ENCODE peak calls at places on chromosomes 5 and 9, in five cellular contexts. V, B, F, C and D are unnamed samples.

GRCh38 chr9:121574771-121575519 is 75.3 kb upstream of the GGTA1 start:
- DNase-seq in B (no peak), F (no peak), C (no peak), V (no peak), D (no peak)

GRCh38 chr5:6721442-6721841 is 8.2 kb downstream of the TENT4A start:
- DNase-seq in B (no peak), V (no peak), C (no peak), F (no peak), D (no peak)

GRCh38 chr9:137028281-137029057 is 432 bp upstream of the ABCA2 start:
- DNase-seq in B (peak; percentile 30), C (peak; percentile 95), V (peak; percentile 58), F (no peak), D (no peak)

GRCh38 chr5:8831251-8831650 is 714.6 kb downstream of the SEMA5A start:
- DNase-seq in C (no peak), B (no peak), F (no peak), V (no peak), D (no peak)

GRCh38 chr5:14134086-14134485 is 9.1 kb upstream of the TRIO start:
- DNase-seq in F (no peak), C (no peak), V (no peak), B (no peak), D (no peak)

GRCh38 chr5:112691758-112692157 is 45.9 kb upstream of the APC start:
- DNase-seq in F (peak; percentile 59), V (no peak), C (peak; percentile 22), B (peak; percentile 64), D (no peak)

GRCh38 chr5:162685302-162685701 is 617.7 kb downstream of the GABRG2 start:
- DNase-seq in B (no peak), V (no peak), C (no peak), F (no peak), D (no peak)

GRCh38 chr5:144183254-144183889 is 12.7 kb downstream of the KCTD16 start:
- DNase-seq in C (peak; percentile 17), F (peak; percentile 66), V (no peak), B (peak; percentile 54), D (peak; percentile 28)

GRCh38 chr9:130119521-130120206 is 52.5 kb upstream of the NCS1 start:
- DNase-seq in C (no peak), B (no peak), V (no peak), F (no peak), D (no peak)

GRCh38 chr9:70043689-70044449 is at the start of gene MAMDC2:
- DNase-seq in V (no peak), F (peak; percentile 33), C (peak; percentile 78), B (peak; percentile 46), D (no peak)

GRCh38 chr5:22473865-22474264 is 379.3 kb downstream of the CDH12 start:
- DNase-seq in F (peak; percentile 34), B (no peak), C (no peak), V (no peak), D (peak; percentile 14)

GRCh38 chr9:121636411-121636865 is 15.0 kb upstream of the DAB2IP start:
- DNase-seq in B (peak; percentile 50), C (no peak), F (peak; percentile 23), V (peak; percentile 9), D (peak; percentile 54)

GRCh38 chr5:133992429-133993151 is 12.2 kb downstream of the VDAC1 start:
- DNase-seq in C (no peak), B (no peak), V (no peak), F (no peak), D (no peak)

GRCh38 chr5:73591102-73591695 is 25.7 kb downstream of the UTP15 start:
- DNase-seq in F (peak; percentile 93), B (peak; percentile 91), V (peak; percentile 82), C (peak; percentile 73), D (peak; percentile 84)

GRCh38 chr5:114362197-114362976 is 517 bp downstream of the KCNN2 start:
- DNase-seq in C (peak; percentile 88), F (peak; percentile 46), B (no peak), V (no peak), D (peak; percentile 13)

GRCh38 chr9:80496901-80497565 is 925.3 kb downstream of the TLE4 start:
- DNase-seq in V (no peak), C (no peak), F (no peak), B (no peak), D (no peak)

GRCh38 chr5:4640793-4641192 is 499.3 kb upstream of the ADAMTS16 start:
- DNase-seq in B (no peak), C (peak; percentile 46), F (no peak), V (no peak), D (no peak)

GRCh38 chr5:16922430-16922829 is 13.7 kb downstream of the MYO10 start:
- DNase-seq in V (no peak), C (no peak), F (no peak), B (no peak), D (no peak)

GRCh38 chr5:34517249-34517648 is 138.9 kb upstream of the RAI14 start:
- DNase-seq in V (no peak), B (peak; percentile 27), F (peak; percentile 80), C (no peak), D (no peak)

GRCh38 chr5:10825897-10826644 is 65.0 kb upstream of the DAP start:
- DNase-seq in B (no peak), V (no peak), C (no peak), F (no peak), D (no peak)

GRCh38 chr5:173629628-173630027 is 13.2 kb upstream of the BOD1 start:
- DNase-seq in V (no peak), C (peak; percentile 56), F (no peak), B (no peak), D (no peak)

GRCh38 chr9:138038244-138038671 is 160.7 kb downstream of the CACNA1B start:
- DNase-seq in C (no peak), B (no peak), V (no peak), F (no peak), D (no peak)

GRCh38 chr9:33211695-33212393 is 28.1 kb upstream of the SPINK4 start:
- DNase-seq in F (peak; percentile 58), B (peak; percentile 60), V (no peak), C (peak; percentile 51), D (peak; percentile 61)

GRCh38 chr5:43627028-43627427 is 24.0 kb downstream of the NNT start:
- DNase-seq in F (peak; percentile 79), V (no peak), B (peak; percentile 77), C (peak; percentile 71), D (peak; percentile 42)

GRCh38 chr5:140358738-140359310 is 1.2 kb upstream of the SLC4A9 start:
- DNase-seq in V (no peak), C (peak; percentile 87), F (peak; percentile 42), B (peak; percentile 58), D (peak; percentile 74)

GRCh38 chr5:74155501-74155900 is 485.0 kb downstream of the ENC1 start:
- DNase-seq in B (no peak), V (no peak), C (no peak), F (no peak), D (no peak)

DNA sequence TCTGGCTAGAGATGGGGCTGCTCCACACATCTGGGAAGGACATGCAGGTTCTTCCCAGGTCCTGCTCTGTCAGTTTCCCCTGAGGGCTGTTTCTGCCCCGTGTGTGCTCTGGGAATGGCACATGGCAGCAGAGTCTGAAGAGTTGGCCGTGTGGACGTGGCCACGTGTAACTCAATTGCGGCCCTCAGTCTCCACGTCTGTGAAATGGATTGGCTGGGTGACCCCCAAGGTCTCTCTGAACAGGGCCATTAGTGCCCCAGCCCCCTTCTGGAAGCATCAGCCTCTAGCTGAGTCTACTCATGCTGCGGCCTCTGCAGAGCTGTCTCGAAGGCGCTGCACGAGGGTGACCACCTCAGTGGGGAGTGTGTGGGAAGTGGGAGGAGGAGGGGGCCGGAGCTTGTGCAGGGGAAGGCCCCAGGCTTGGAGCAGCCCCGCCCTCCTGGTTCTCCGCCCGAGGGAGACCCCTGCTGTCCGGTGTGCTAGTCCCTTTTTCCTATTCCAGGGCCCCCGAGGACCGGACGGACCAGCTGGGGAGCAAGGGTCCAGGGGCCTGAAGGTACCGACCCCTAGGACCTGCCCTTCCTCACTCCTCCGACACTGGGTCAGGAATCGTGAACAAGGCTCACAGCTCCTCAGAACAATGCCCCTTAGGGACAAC is 58.9 kb upstream of the ORM1 start:
- DNase-seq in V (no peak), C (peak; percentile 79), F (no peak), B (no peak), D (no peak)
- TF ChIP-seq CTCF in V (no peak), C (peak; percentile 57), F (peak; percentile 42), B (peak; percentile 32), D (no peak)

GRCh38 chr9:95246547-95246946 is 71.0 kb downstream of the FANCC start:
- DNase-seq in V (no peak), B (no peak), F (no peak), C (no peak), D (no peak)
- H3K27ac ChIP-seq in V (no peak overlapping the region), B (no peak overlapping the region), F (no peak overlapping the region), C (no peak overlapping the region), D (no peak overlapping the region)

GRCh38 chr9:9352877-9353481 is 1259.8 kb downstream of the PTPRD start:
- DNase-seq in C (peak; percentile 36), F (peak; percentile 22), V (no peak), B (peak; percentile 0), D (no peak)
- TF ChIP-seq CTCF in C (peak; percentile 90), F (peak; percentile 64), V (no peak), B (peak; percentile 40), D (peak; percentile 58)

DNA sequence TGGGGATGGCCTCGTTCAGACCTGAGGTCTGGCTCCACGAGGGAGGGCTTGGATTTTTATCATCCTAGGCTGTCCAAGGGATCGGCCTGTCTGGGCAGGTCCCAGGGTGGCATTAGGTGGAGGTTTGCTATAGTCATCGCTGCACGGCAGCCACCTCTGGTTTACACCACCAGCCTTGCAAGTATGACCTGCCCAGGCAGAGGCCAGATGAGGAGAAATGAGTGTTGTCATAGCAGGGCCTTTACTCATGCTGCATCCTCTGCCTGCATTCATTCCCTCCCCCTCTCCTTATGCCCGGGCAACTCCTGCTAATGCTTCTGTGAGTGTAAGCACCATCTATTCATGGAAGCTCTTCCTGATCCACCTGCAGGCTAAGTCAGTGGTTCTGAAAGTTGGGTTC is 15.3 kb upstream of the NDST1 start:
- DNase-seq in C (no peak), V (peak; percentile 77), F (peak; percentile 58), B (no peak), D (peak; percentile 98)
- H3K27ac ChIP-seq in C (no peak overlapping the region), V (no peak overlapping the region), F (peak overlapping the region; percentile 61), B (peak overlapping the region; percentile 99), D (peak overlapping the region; percentile 95)

DNA sequence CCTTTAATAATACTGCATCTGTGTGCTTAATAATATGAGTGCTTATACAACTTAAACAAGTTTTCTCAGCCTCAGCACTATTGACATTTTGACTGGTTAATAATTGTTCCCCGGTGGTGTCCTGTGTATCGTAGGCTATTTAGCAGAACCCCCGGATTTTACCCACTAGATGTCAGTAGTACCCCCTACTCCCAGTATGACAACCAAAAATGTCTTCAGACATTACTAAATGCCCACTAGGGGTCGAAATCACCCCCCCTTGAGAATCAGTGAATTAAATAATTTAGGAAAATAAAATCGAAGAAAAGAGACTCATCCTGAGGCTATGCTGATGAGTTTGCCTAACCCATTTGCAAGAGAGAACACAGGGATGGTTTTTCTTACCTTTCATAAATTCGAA is 166.3 kb downstream of the ATP10B start:
- DNase-seq in V (no peak), C (peak; percentile 58), F (no peak), B (no peak), D (peak; percentile 34)
- TF ChIP-seq CTCF in V (no peak), C (peak; percentile 71), F (no peak), B (no peak), D (peak; percentile 33)